ENCODE peak calls at places on chromosomes 1 and 21, in six cellular contexts. One of them, this sample, is unnamed.

GRCh38 chr1:23913212-23913880 is at the start of gene CNR2:
- DNase-seq in T-cell: no peak
- DNase-seq in putamen: no peak
- DNase-seq in fibroblast of pulmonary artery: no peak
- DNase-seq in colonic mucosa: no peak
- DNase-seq in amniotic stem cell: no peak
- DNase-seq in this sample: no peak

GRCh38 chr1:165862448-165862847 is 35.0 kb downstream of the UCK2 start:
- DNase-seq in T-cell: no peak
- DNase-seq in putamen: no peak
- DNase-seq in fibroblast of pulmonary artery: no peak
- DNase-seq in colonic mucosa: peak
- DNase-seq in amniotic stem cell: no peak
- DNase-seq in this sample: no peak

GRCh38 chr1:65467536-65467935 is 47.1 kb downstream of the LEPR start:
- DNase-seq in T-cell: no peak
- DNase-seq in putamen: no peak
- DNase-seq in fibroblast of pulmonary artery: no peak
- DNase-seq in colonic mucosa: peak
- DNase-seq in amniotic stem cell: no peak
- DNase-seq in this sample: no peak

GRCh38 chr1:67429528-67430357 is 459 bp downstream of the SERBP1 start:
- DNase-seq in T-cell: peak
- DNase-seq in putamen: peak
- DNase-seq in fibroblast of pulmonary artery: no peak
- DNase-seq in colonic mucosa: peak
- DNase-seq in amniotic stem cell: no peak
- DNase-seq in this sample: no peak

GRCh38 chr1:58815069-58815679 is 31.3 kb upstream of the JUN start:
- DNase-seq in T-cell: no peak
- DNase-seq in putamen: peak
- DNase-seq in fibroblast of pulmonary artery: peak
- DNase-seq in colonic mucosa: peak
- DNase-seq in amniotic stem cell: peak
- DNase-seq in this sample: peak

GRCh38 chr21:15224346-15225086 is 159.7 kb upstream of the NRIP1 start:
- DNase-seq in T-cell: no peak
- DNase-seq in putamen: no peak
- DNase-seq in fibroblast of pulmonary artery: peak
- DNase-seq in colonic mucosa: no peak
- DNase-seq in amniotic stem cell: no peak
- DNase-seq in this sample: peak

GRCh38 chr1:162056043-162056442 is 13.4 kb upstream of the NOS1AP start:
- DNase-seq in T-cell: no peak
- DNase-seq in putamen: peak
- DNase-seq in fibroblast of pulmonary artery: peak
- DNase-seq in colonic mucosa: peak
- DNase-seq in amniotic stem cell: no peak
- DNase-seq in this sample: no peak

GRCh38 chr1:3471356-3472087 is 17.1 kb downstream of the ARHGEF16 start:
- DNase-seq in T-cell: no peak
- DNase-seq in putamen: peak
- DNase-seq in fibroblast of pulmonary artery: peak
- DNase-seq in colonic mucosa: no peak
- DNase-seq in amniotic stem cell: no peak
- DNase-seq in this sample: no peak

GRCh38 chr1:100606438-100606837 is 68.5 kb downstream of the GPR88 start:
- DNase-seq in T-cell: no peak
- DNase-seq in putamen: no peak
- DNase-seq in fibroblast of pulmonary artery: peak
- DNase-seq in colonic mucosa: peak
- DNase-seq in amniotic stem cell: no peak
- DNase-seq in this sample: no peak

GRCh38 chr1:202010042-202011015 is at the start of gene ELF3:
- DNase-seq in T-cell: no peak
- DNase-seq in putamen: no peak
- DNase-seq in fibroblast of pulmonary artery: no peak
- DNase-seq in colonic mucosa: peak
- DNase-seq in amniotic stem cell: no peak
- DNase-seq in this sample: no peak

GRCh38 chr1:78319603-78320002 is 171.2 kb upstream of the PTGFR start:
- DNase-seq in T-cell: no peak
- DNase-seq in putamen: no peak
- DNase-seq in fibroblast of pulmonary artery: no peak
- DNase-seq in colonic mucosa: no peak
- DNase-seq in amniotic stem cell: no peak
- DNase-seq in this sample: no peak

GRCh38 chr1:152110860-152111514 is 4.3 kb downstream of the TCHH start:
- DNase-seq in T-cell: no peak
- DNase-seq in putamen: no peak
- DNase-seq in fibroblast of pulmonary artery: peak
- DNase-seq in colonic mucosa: peak
- DNase-seq in amniotic stem cell: no peak
- DNase-seq in this sample: no peak

GRCh38 chr1:212700597-212700891 is 904 bp upstream of the BATF3 start:
- DNase-seq in T-cell: no peak
- DNase-seq in putamen: no peak
- DNase-seq in fibroblast of pulmonary artery: no peak
- DNase-seq in colonic mucosa: peak
- DNase-seq in amniotic stem cell: no peak
- DNase-seq in this sample: no peak

GRCh38 chr1:213619026-213619425 is 368.7 kb upstream of the PROX1 start:
- DNase-seq in T-cell: no peak
- DNase-seq in putamen: no peak
- DNase-seq in fibroblast of pulmonary artery: no peak
- DNase-seq in colonic mucosa: no peak
- DNase-seq in amniotic stem cell: no peak
- DNase-seq in this sample: no peak

GRCh38 chr1:235867903-235868469 is 1.3 kb upstream of the LYST start:
- DNase-seq in T-cell: no peak
- DNase-seq in putamen: no peak
- DNase-seq in fibroblast of pulmonary artery: no peak
- DNase-seq in colonic mucosa: no peak
- DNase-seq in amniotic stem cell: no peak
- DNase-seq in this sample: no peak

GRCh38 chr1:145874646-145875045 is 11.0 kb downstream of the ANKRD35 start:
- DNase-seq in T-cell: no peak
- DNase-seq in putamen: no peak
- DNase-seq in fibroblast of pulmonary artery: no peak
- DNase-seq in colonic mucosa: no peak
- DNase-seq in amniotic stem cell: no peak
- DNase-seq in this sample: no peak

GRCh38 chr21:44956356-44957046 is 16.7 kb downstream of the SLX9 start:
- DNase-seq in T-cell: no peak
- DNase-seq in putamen: no peak
- DNase-seq in fibroblast of pulmonary artery: no peak
- DNase-seq in colonic mucosa: no peak
- DNase-seq in amniotic stem cell: no peak
- DNase-seq in this sample: no peak

GRCh38 chr1:175023043-175023921 is at the start of gene MRPS14:
- DNase-seq in T-cell: peak
- DNase-seq in putamen: peak
- DNase-seq in fibroblast of pulmonary artery: peak
- DNase-seq in colonic mucosa: peak
- DNase-seq in amniotic stem cell: peak
- DNase-seq in this sample: peak

GRCh38 chr21:38533887-38534286 is 35.6 kb upstream of the ERG start:
- DNase-seq in T-cell: no peak
- DNase-seq in putamen: no peak
- DNase-seq in fibroblast of pulmonary artery: peak
- DNase-seq in colonic mucosa: no peak
- DNase-seq in amniotic stem cell: no peak
- DNase-seq in this sample: no peak